ENCODE peak calls at places on chromosomes 3 and 15, in nine cellular contexts. H, X, Q, Y, J, M, V, W and O are unnamed samples.

GRCh38 chr3:95715137-95715536 is 1099.3 kb upstream of the EPHA6 start:
- DNase-seq in H (no peak), X (no peak), Q (no peak), Y (no peak), J (no peak), M (no peak), V (no peak), W (no peak), O (no peak)

GRCh38 chr3:193938613-193939012 is 197.3 kb upstream of the HES1 start:
- DNase-seq in H (no peak), X (no peak), Q (no peak), Y (no peak), J (no peak), M (no peak), V (no peak), W (no peak), O (no peak)

GRCh38 chr3:150830094-150830681 is 67.2 kb upstream of the SIAH2 start:
- DNase-seq in H (no peak), X (peak), Q (peak), Y (no peak), J (peak), M (no peak), V (no peak), W (no peak), O (no peak)

GRCh38 chr15:39704684-39705083 is 78.0 kb downstream of the FSIP1 start:
- DNase-seq in H (no peak), X (no peak), Q (no peak), Y (peak), J (peak), M (no peak), V (no peak), W (peak), O (no peak)

GRCh38 chr3:6803652-6804051 is 57.3 kb upstream of the GRM7 start:
- DNase-seq in H (no peak), X (no peak), Q (no peak), Y (no peak), J (no peak), M (no peak), V (no peak), W (no peak), O (no peak)

GRCh38 chr15:43285609-43286037 is 18.9 kb upstream of the TGM5 start:
- DNase-seq in H (peak), X (peak), Q (peak), Y (peak), J (peak), M (no peak), V (peak), W (peak), O (peak)

GRCh38 chr3:107208100-107208499 is 169.1 kb upstream of the CCDC54 start:
- DNase-seq in H (no peak), X (no peak), Q (no peak), Y (peak), J (peak), M (no peak), V (peak), W (peak), O (no peak)

GRCh38 chr3:72141264-72141663 is 356.3 kb upstream of the PROK2 start:
- DNase-seq in H (no peak), X (no peak), Q (no peak), Y (no peak), J (no peak), M (no peak), V (no peak), W (no peak), O (no peak)

GRCh38 chr3:134093906-134094305 is 64.2 kb upstream of the SLCO2A1 start:
- DNase-seq in H (no peak), X (no peak), Q (no peak), Y (no peak), J (peak), M (no peak), V (no peak), W (peak), O (no peak)

GRCh38 chr15:56205061-56205876 is 38.4 kb downstream of the RFX7 start:
- DNase-seq in H (no peak), X (no peak), Q (no peak), Y (peak), J (peak), M (no peak), V (no peak), W (peak), O (no peak)

GRCh38 chr3:129019266-129019665 is 18.2 kb downstream of the EFCC1 start:
- DNase-seq in H (no peak), X (no peak), Q (no peak), Y (no peak), J (no peak), M (no peak), V (no peak), W (no peak), O (no peak)

GRCh38 chr3:127775398-127776109 is 46.8 kb downstream of the MGLL start:
- DNase-seq in H (no peak), X (no peak), Q (no peak), Y (peak), J (peak), M (no peak), V (peak), W (peak), O (no peak)